ENCODE peak calls at places on chromosomes 13 and 19, in nine cellular contexts. One of them, this sample, is unnamed.

GRCh38 chr13:35016362-35017148 is 74.5 kb downstream of the NBEA start:
- DNase-seq in T-helper 17 cell: no peak
- DNase-seq in T-helper 9 cell: no peak
- DNase-seq in adipocyte: no peak
- DNase-seq in Calu3: no peak
- DNase-seq in neural crest cell: no peak
- DNase-seq in neural progenitor cell: peak
- DNase-seq in anterior cingulate cortex: no peak
- DNase-seq in activated T-cell treated with anti-CD3 and anti-CD28 coated beads, Interleukin-2, amount 50 U/mL, for 72 hours: no peak
- DNase-seq in this sample: no peak

GRCh38 chr13:73656863-73657262 is 477.3 kb downstream of the KLF12 start:
- DNase-seq in T-helper 17 cell: no peak
- DNase-seq in T-helper 9 cell: no peak
- DNase-seq in adipocyte: no peak
- DNase-seq in Calu3: no peak
- DNase-seq in neural crest cell: no peak
- DNase-seq in neural progenitor cell: no peak
- DNase-seq in anterior cingulate cortex: no peak
- DNase-seq in activated T-cell treated with anti-CD3 and anti-CD28 coated beads, Interleukin-2, amount 50 U/mL, for 72 hours: no peak
- DNase-seq in this sample: no peak

GRCh38 chr13:76512676-76513277 is 373.4 kb downstream of the KCTD12 start:
- DNase-seq in T-helper 17 cell: no peak
- DNase-seq in T-helper 9 cell: no peak
- DNase-seq in adipocyte: peak
- DNase-seq in Calu3: no peak
- DNase-seq in neural crest cell: no peak
- DNase-seq in neural progenitor cell: no peak
- DNase-seq in anterior cingulate cortex: no peak
- DNase-seq in activated T-cell treated with anti-CD3 and anti-CD28 coated beads, Interleukin-2, amount 50 U/mL, for 72 hours: no peak
- DNase-seq in this sample: no peak

GRCh38 chr19:47284324-47284899 is 9.7 kb downstream of the INAFM1 start:
- DNase-seq in T-helper 17 cell: no peak
- DNase-seq in T-helper 9 cell: peak
- DNase-seq in adipocyte: peak
- DNase-seq in Calu3: peak
- DNase-seq in neural crest cell: peak
- DNase-seq in neural progenitor cell: peak
- DNase-seq in anterior cingulate cortex: no peak
- DNase-seq in activated T-cell treated with anti-CD3 and anti-CD28 coated beads, Interleukin-2, amount 50 U/mL, for 72 hours: peak
- DNase-seq in this sample: no peak

GRCh38 chr19:13885826-13886365 is 9.0 kb downstream of the NANOS3 start:
- DNase-seq in T-helper 17 cell: no peak
- DNase-seq in T-helper 9 cell: no peak
- DNase-seq in adipocyte: no peak
- DNase-seq in Calu3: no peak
- DNase-seq in neural crest cell: no peak
- DNase-seq in neural progenitor cell: no peak
- DNase-seq in anterior cingulate cortex: no peak
- DNase-seq in activated T-cell treated with anti-CD3 and anti-CD28 coated beads, Interleukin-2, amount 50 U/mL, for 72 hours: no peak
- DNase-seq in this sample: no peak

GRCh38 chr13:52169839-52170238 is 10.4 kb upstream of the NEK3 start:
- DNase-seq in T-helper 17 cell: no peak
- DNase-seq in T-helper 9 cell: no peak
- DNase-seq in adipocyte: no peak
- DNase-seq in Calu3: no peak
- DNase-seq in neural crest cell: no peak
- DNase-seq in neural progenitor cell: no peak
- DNase-seq in anterior cingulate cortex: no peak
- DNase-seq in activated T-cell treated with anti-CD3 and anti-CD28 coated beads, Interleukin-2, amount 50 U/mL, for 72 hours: no peak
- DNase-seq in this sample: no peak

GRCh38 chr13:28012383-28012782 is 23.9 kb upstream of the URAD start:
- DNase-seq in T-helper 17 cell: no peak
- DNase-seq in T-helper 9 cell: no peak
- DNase-seq in adipocyte: no peak
- DNase-seq in Calu3: no peak
- DNase-seq in neural crest cell: no peak
- DNase-seq in neural progenitor cell: no peak
- DNase-seq in anterior cingulate cortex: no peak
- DNase-seq in activated T-cell treated with anti-CD3 and anti-CD28 coated beads, Interleukin-2, amount 50 U/mL, for 72 hours: no peak
- DNase-seq in this sample: no peak

GRCh38 chr19:54893406-54893805 is 12.5 kb upstream of the NCR1 start:
- DNase-seq in T-helper 17 cell: no peak
- DNase-seq in T-helper 9 cell: no peak
- DNase-seq in adipocyte: no peak
- DNase-seq in Calu3: no peak
- DNase-seq in neural crest cell: no peak
- DNase-seq in neural progenitor cell: no peak
- DNase-seq in anterior cingulate cortex: no peak
- DNase-seq in activated T-cell treated with anti-CD3 and anti-CD28 coated beads, Interleukin-2, amount 50 U/mL, for 72 hours: no peak
- DNase-seq in this sample: no peak

GRCh38 chr13:113357529-113357928 is 6.4 kb downstream of the GRTP1 start:
- DNase-seq in T-helper 17 cell: no peak
- DNase-seq in T-helper 9 cell: no peak
- DNase-seq in adipocyte: peak
- DNase-seq in Calu3: no peak
- DNase-seq in neural crest cell: no peak
- DNase-seq in neural progenitor cell: no peak
- DNase-seq in anterior cingulate cortex: no peak
- DNase-seq in activated T-cell treated with anti-CD3 and anti-CD28 coated beads, Interleukin-2, amount 50 U/mL, for 72 hours: no peak
- DNase-seq in this sample: no peak

GRCh38 chr13:98484289-98485219 is 92.4 kb downstream of the STK24 start:
- DNase-seq in T-helper 17 cell: peak
- DNase-seq in T-helper 9 cell: peak
- DNase-seq in adipocyte: peak
- DNase-seq in Calu3: peak
- DNase-seq in neural crest cell: peak
- DNase-seq in neural progenitor cell: peak
- DNase-seq in anterior cingulate cortex: no peak
- DNase-seq in activated T-cell treated with anti-CD3 and anti-CD28 coated beads, Interleukin-2, amount 50 U/mL, for 72 hours: peak
- DNase-seq in this sample: peak